ENCODE peak calls at places on chromosomes 2 and 18, in five cellular contexts. One of them, this sample, is unnamed.

GRCh38 chr2:55010149-55010591 is 40.1 kb downstream of the RTN4 start:
- DNase-seq in iris pigment epithelial cell: peak
- DNase-seq in activated naive CD4-positive, alpha-beta T cell: peak
- DNase-seq in activated T-cell treated with anti-CD3 and anti-CD28 coated beads, Interleukin-2, amount 50 U/mL, for 1 hour: peak
- DNase-seq in amniotic epithelial cell: peak
- DNase-seq in this sample: no peak

GRCh38 chr2:62727259-62727867 is 21.9 kb downstream of the EHBP1 start:
- DNase-seq in iris pigment epithelial cell: no peak
- DNase-seq in activated naive CD4-positive, alpha-beta T cell: no peak
- DNase-seq in activated T-cell treated with anti-CD3 and anti-CD28 coated beads, Interleukin-2, amount 50 U/mL, for 1 hour: no peak
- DNase-seq in amniotic epithelial cell: no peak
- DNase-seq in this sample: no peak

GRCh38 chr2:195612515-195613495 is 44.2 kb upstream of the SLC39A10 start:
- DNase-seq in iris pigment epithelial cell: peak
- DNase-seq in activated naive CD4-positive, alpha-beta T cell: no peak
- DNase-seq in activated T-cell treated with anti-CD3 and anti-CD28 coated beads, Interleukin-2, amount 50 U/mL, for 1 hour: no peak
- DNase-seq in amniotic epithelial cell: peak
- DNase-seq in this sample: peak

GRCh38 chr2:109339519-109339991 is 210.6 kb downstream of the SH3RF3 start:
- DNase-seq in iris pigment epithelial cell: peak
- DNase-seq in activated naive CD4-positive, alpha-beta T cell: no peak
- DNase-seq in activated T-cell treated with anti-CD3 and anti-CD28 coated beads, Interleukin-2, amount 50 U/mL, for 1 hour: no peak
- DNase-seq in amniotic epithelial cell: peak
- DNase-seq in this sample: peak

GRCh38 chr18:26453370-26454030 is 94.9 kb downstream of the KCTD1 start:
- DNase-seq in iris pigment epithelial cell: no peak
- DNase-seq in activated naive CD4-positive, alpha-beta T cell: no peak
- DNase-seq in activated T-cell treated with anti-CD3 and anti-CD28 coated beads, Interleukin-2, amount 50 U/mL, for 1 hour: no peak
- DNase-seq in amniotic epithelial cell: no peak
- DNase-seq in this sample: no peak

GRCh38 chr2:127371037-127371436 is 16.7 kb downstream of the MAP3K2 start:
- DNase-seq in iris pigment epithelial cell: no peak
- DNase-seq in activated naive CD4-positive, alpha-beta T cell: no peak
- DNase-seq in activated T-cell treated with anti-CD3 and anti-CD28 coated beads, Interleukin-2, amount 50 U/mL, for 1 hour: no peak
- DNase-seq in amniotic epithelial cell: no peak
- DNase-seq in this sample: no peak

GRCh38 chr2:80244905-80245584 is 59.5 kb downstream of the LRRTM1 start:
- DNase-seq in iris pigment epithelial cell: no peak
- DNase-seq in activated naive CD4-positive, alpha-beta T cell: no peak
- DNase-seq in activated T-cell treated with anti-CD3 and anti-CD28 coated beads, Interleukin-2, amount 50 U/mL, for 1 hour: no peak
- DNase-seq in amniotic epithelial cell: no peak
- DNase-seq in this sample: no peak

GRCh38 chr2:83957001-83957400 is 502.1 kb downstream of the SUCLG1 start:
- DNase-seq in iris pigment epithelial cell: no peak
- DNase-seq in activated naive CD4-positive, alpha-beta T cell: no peak
- DNase-seq in activated T-cell treated with anti-CD3 and anti-CD28 coated beads, Interleukin-2, amount 50 U/mL, for 1 hour: no peak
- DNase-seq in amniotic epithelial cell: no peak
- DNase-seq in this sample: no peak

GRCh38 chr2:95158891-95159619 is 593 bp downstream of the ZNF514 start:
- DNase-seq in iris pigment epithelial cell: peak
- DNase-seq in activated naive CD4-positive, alpha-beta T cell: peak
- DNase-seq in activated T-cell treated with anti-CD3 and anti-CD28 coated beads, Interleukin-2, amount 50 U/mL, for 1 hour: peak
- DNase-seq in amniotic epithelial cell: peak
- DNase-seq in this sample: no peak

GRCh38 chr18:64110692-64111480 is 38.0 kb downstream of the LINC00305 start:
- DNase-seq in iris pigment epithelial cell: peak
- DNase-seq in activated naive CD4-positive, alpha-beta T cell: no peak
- DNase-seq in activated T-cell treated with anti-CD3 and anti-CD28 coated beads, Interleukin-2, amount 50 U/mL, for 1 hour: no peak
- DNase-seq in amniotic epithelial cell: peak
- DNase-seq in this sample: no peak

GRCh38 chr18:44518091-44518490 is 162.6 kb upstream of the SETBP1 start:
- DNase-seq in iris pigment epithelial cell: no peak
- DNase-seq in activated naive CD4-positive, alpha-beta T cell: no peak
- DNase-seq in activated T-cell treated with anti-CD3 and anti-CD28 coated beads, Interleukin-2, amount 50 U/mL, for 1 hour: no peak
- DNase-seq in amniotic epithelial cell: no peak
- DNase-seq in this sample: no peak

GRCh38 chr2:147331790-147332419 is 512.9 kb upstream of the ACVR2A start:
- DNase-seq in iris pigment epithelial cell: peak
- DNase-seq in activated naive CD4-positive, alpha-beta T cell: peak
- DNase-seq in activated T-cell treated with anti-CD3 and anti-CD28 coated beads, Interleukin-2, amount 50 U/mL, for 1 hour: no peak
- DNase-seq in amniotic epithelial cell: peak
- DNase-seq in this sample: peak

GRCh38 chr2:168397629-168398028 is 58.4 kb upstream of the CERS6 start:
- DNase-seq in iris pigment epithelial cell: peak
- DNase-seq in activated naive CD4-positive, alpha-beta T cell: no peak
- DNase-seq in activated T-cell treated with anti-CD3 and anti-CD28 coated beads, Interleukin-2, amount 50 U/mL, for 1 hour: no peak
- DNase-seq in amniotic epithelial cell: peak
- DNase-seq in this sample: no peak

GRCh38 chr2:72827495-72827894 is 1.7 kb upstream of the EXOC6B start:
- DNase-seq in iris pigment epithelial cell: peak
- DNase-seq in activated naive CD4-positive, alpha-beta T cell: no peak
- DNase-seq in activated T-cell treated with anti-CD3 and anti-CD28 coated beads, Interleukin-2, amount 50 U/mL, for 1 hour: no peak
- DNase-seq in amniotic epithelial cell: no peak
- DNase-seq in this sample: no peak

GRCh38 chr18:68489018-68489792 is 225.7 kb downstream of the TMX3 start:
- DNase-seq in iris pigment epithelial cell: no peak
- DNase-seq in activated naive CD4-positive, alpha-beta T cell: no peak
- DNase-seq in activated T-cell treated with anti-CD3 and anti-CD28 coated beads, Interleukin-2, amount 50 U/mL, for 1 hour: no peak
- DNase-seq in amniotic epithelial cell: no peak
- DNase-seq in this sample: no peak

GRCh38 chr2:55112229-55113016 is 62.2 kb upstream of the RTN4 start:
- DNase-seq in iris pigment epithelial cell: peak
- DNase-seq in activated naive CD4-positive, alpha-beta T cell: no peak
- DNase-seq in activated T-cell treated with anti-CD3 and anti-CD28 coated beads, Interleukin-2, amount 50 U/mL, for 1 hour: no peak
- DNase-seq in amniotic epithelial cell: peak
- DNase-seq in this sample: no peak

GRCh38 chr18:50518787-50519520 is 40.9 kb upstream of the MAPK4 start:
- DNase-seq in iris pigment epithelial cell: peak
- DNase-seq in activated naive CD4-positive, alpha-beta T cell: no peak
- DNase-seq in activated T-cell treated with anti-CD3 and anti-CD28 coated beads, Interleukin-2, amount 50 U/mL, for 1 hour: no peak
- DNase-seq in amniotic epithelial cell: peak
- DNase-seq in this sample: no peak

GRCh38 chr2:205714058-205714776 is 31.9 kb downstream of the NRP2 start:
- DNase-seq in iris pigment epithelial cell: peak
- DNase-seq in activated naive CD4-positive, alpha-beta T cell: no peak
- DNase-seq in activated T-cell treated with anti-CD3 and anti-CD28 coated beads, Interleukin-2, amount 50 U/mL, for 1 hour: no peak
- DNase-seq in amniotic epithelial cell: peak
- DNase-seq in this sample: peak

This sample was measured in H4.